ENCODE peak calls at places on chromosomes 3 and 15, in four cellular contexts. One of them, this sample, is unnamed.

GRCh38 chr15:31308185-31308639 is 18.4 kb upstream of the KLF13 start:
- DNase-seq in HepG2: no peak
- DNase-seq in GM12878: no peak
- DNase-seq in H1: no peak
- DNase-seq in this sample: no peak

GRCh38 chr15:31206386-31207174 is 105.1 kb upstream of the TRPM1 start:
- DNase-seq in HepG2: no peak
- DNase-seq in GM12878: no peak
- DNase-seq in H1: no peak
- DNase-seq in this sample: no peak

GRCh38 chr15:90207252-90207651 is 6.1 kb downstream of the SEMA4B start:
- DNase-seq in HepG2: no peak
- DNase-seq in GM12878: no peak
- DNase-seq in H1: no peak
- DNase-seq in this sample: no peak

GRCh38 chr3:12436514-12437222 is 47.6 kb upstream of the TSEN2 start:
- DNase-seq in HepG2: no peak
- DNase-seq in GM12878: no peak
- DNase-seq in H1: no peak
- DNase-seq in this sample: no peak

GRCh38 chr3:51519848-51520247 is 18.7 kb upstream of the RAD54L2 start:
- DNase-seq in HepG2: peak; percentile 48
- DNase-seq in GM12878: no peak
- DNase-seq in H1: no peak
- DNase-seq in this sample: no peak

GRCh38 chr3:159856496-159857098 is 132.0 kb upstream of the IL12A start:
- DNase-seq in HepG2: no peak
- DNase-seq in GM12878: no peak
- DNase-seq in H1: no peak
- DNase-seq in this sample: no peak

GRCh38 chr15:77580991-77581682 is 51.6 kb downstream of the LINGO1 start:
- DNase-seq in HepG2: no peak
- DNase-seq in GM12878: no peak
- DNase-seq in H1: no peak
- DNase-seq in this sample: no peak

GRCh38 chr3:105876745-105877624 is 8.2 kb upstream of the CBLB start:
- DNase-seq in HepG2: no peak
- DNase-seq in GM12878: no peak
- DNase-seq in H1: no peak
- DNase-seq in this sample: no peak

GRCh38 chr3:72340056-72340455 is 508.2 kb downstream of the SHQ1 start:
- DNase-seq in HepG2: no peak
- DNase-seq in GM12878: no peak
- DNase-seq in H1: no peak
- DNase-seq in this sample: no peak

GRCh38 chr3:159447841-159448240 is 540.8 kb upstream of the IL12A start:
- DNase-seq in HepG2: no peak
- DNase-seq in GM12878: no peak
- DNase-seq in H1: no peak
- DNase-seq in this sample: no peak

GRCh38 chr15:42449770-42450433 is 41.0 kb downstream of the ZNF106 start:
- DNase-seq in HepG2: no peak
- DNase-seq in GM12878: no peak
- DNase-seq in H1: no peak
- DNase-seq in this sample: no peak

GRCh38 chr15:31271706-31272557 is 54.7 kb upstream of the KLF13 start:
- DNase-seq in HepG2: no peak
- DNase-seq in GM12878: no peak
- DNase-seq in H1: no peak
- DNase-seq in this sample: no peak

GRCh38 chr3:53190659-53191058 is 29.6 kb downstream of the PRKCD start:
- DNase-seq in HepG2: no peak
- DNase-seq in GM12878: no peak
- DNase-seq in H1: no peak
- DNase-seq in this sample: no peak

GRCh38 chr3:88824646-88825303 is 282.6 kb upstream of the EPHA3 start:
- DNase-seq in HepG2: no peak
- DNase-seq in GM12878: no peak
- DNase-seq in H1: no peak
- DNase-seq in this sample: no peak

GRCh38 chr3:51777985-51778384 is 1.1 kb downstream of the IQCF6 start:
- DNase-seq in HepG2: no peak
- DNase-seq in GM12878: no peak
- DNase-seq in H1: no peak
- DNase-seq in this sample: no peak

GRCh38 chr3:4600526-4600925 is 107.4 kb downstream of the ITPR1 start:
- DNase-seq in HepG2: no peak
- DNase-seq in GM12878: no peak
- DNase-seq in H1: no peak
- DNase-seq in this sample: no peak

GRCh38 chr3:50658416-50658815 is 16.3 kb upstream of the DOCK3 start:
- DNase-seq in HepG2: no peak
- DNase-seq in GM12878: no peak
- DNase-seq in H1: no peak
- DNase-seq in this sample: no peak

GRCh38 chr3:52349611-52350395 is 33.7 kb downstream of the DNAH1 start:
- DNase-seq in HepG2: no peak
- DNase-seq in GM12878: no peak
- DNase-seq in H1: no peak
- DNase-seq in this sample: no peak

GRCh38 chr3:161305095-161305991 is 66.0 kb downstream of the SPTSSB start:
- DNase-seq in HepG2: no peak
- DNase-seq in GM12878: no peak
- DNase-seq in H1: no peak
- DNase-seq in this sample: no peak

GRCh38 chr3:149657796-149658443 is at the start of gene WWTR1:
- DNase-seq in HepG2: peak; percentile 93
- DNase-seq in GM12878: peak; percentile 54
- DNase-seq in H1: peak; percentile 90
- DNase-seq in this sample: peak; percentile 82

DNA sequence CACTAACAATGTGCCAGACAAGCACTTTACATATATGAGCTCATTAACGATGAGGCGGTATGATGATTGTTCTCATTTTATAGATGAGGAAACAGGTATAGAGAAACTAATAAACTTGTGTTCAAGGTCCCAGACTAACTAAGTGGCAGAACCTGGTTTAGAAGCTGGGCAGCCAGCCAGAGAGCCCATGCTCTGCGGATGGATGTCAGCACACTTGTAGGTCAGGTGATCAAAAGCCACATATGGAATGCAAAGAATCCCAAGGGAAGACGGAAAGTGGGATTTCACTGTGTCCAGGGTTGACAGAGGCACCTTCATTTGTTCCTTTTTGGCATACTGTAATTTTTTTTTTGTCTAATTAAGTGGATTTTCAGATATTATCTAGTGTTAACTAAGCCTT is 103.7 kb downstream of the EFL1 start:
- DNase-seq in HepG2: no peak
- DNase-seq in GM12878: no peak
- DNase-seq in H1: no peak
- DNase-seq in this sample: no peak
- TF ChIP-seq MAX in HepG2: no peak
- TF ChIP-seq MAX in GM12878: no peak
- TF ChIP-seq MAX in H1: no peak
- TF ChIP-seq MAX in this sample: no peak

GRCh38 chr3:46397111-46397510 is 9.8 kb downstream of the CCR5AS start:
- DNase-seq in HepG2: no peak
- DNase-seq in GM12878: no peak
- DNase-seq in H1: no peak
- DNase-seq in this sample: no peak
- TF ChIP-seq SIN3A in HepG2: no peak
- TF ChIP-seq SIN3A in GM12878: no peak
- TF ChIP-seq SIN3A in H1: no peak
- TF ChIP-seq SIN3A in this sample: no peak

DNA sequence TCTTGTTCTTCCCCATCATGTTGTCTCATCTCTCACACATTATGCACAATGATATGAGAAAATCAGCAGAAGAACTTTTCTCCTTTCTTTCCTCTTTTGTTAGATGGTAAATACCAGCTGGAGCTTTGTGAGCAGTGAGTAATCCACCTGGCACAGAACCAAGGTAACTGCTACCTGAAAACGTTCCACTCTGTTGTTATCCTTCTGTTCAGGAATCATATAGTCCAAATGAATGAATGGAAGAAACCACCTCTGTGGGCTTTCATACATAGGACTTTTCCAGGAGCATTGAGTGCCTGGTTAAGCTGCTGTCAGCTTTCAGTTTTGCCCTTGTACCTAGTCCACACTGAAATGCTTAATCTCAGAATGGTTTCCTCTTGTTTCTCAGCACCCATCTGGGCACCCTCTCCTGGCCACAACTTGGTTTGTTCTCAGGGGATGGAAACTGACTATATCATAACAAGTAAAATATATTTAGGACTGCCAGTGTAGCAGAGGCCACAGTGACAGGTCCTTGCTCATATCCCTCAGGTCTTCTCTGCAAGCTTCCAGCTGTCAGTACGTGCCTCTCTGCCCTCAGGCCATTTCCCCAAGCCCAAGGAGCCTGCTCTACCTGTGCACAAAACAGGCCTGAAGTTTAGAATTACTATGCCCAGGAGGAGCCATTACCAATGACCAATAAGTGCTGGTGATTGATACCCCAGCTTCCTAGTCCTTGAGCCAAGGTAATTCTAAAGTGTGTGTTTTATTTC is 23.5 kb upstream of the SLC4A7 start:
- DNase-seq in HepG2: no peak
- DNase-seq in GM12878: no peak
- DNase-seq in H1: no peak
- DNase-seq in this sample: no peak
- H3K27ac ChIP-seq in HepG2: no peak overlapping the region
- H3K27ac ChIP-seq in GM12878: no peak overlapping the region
- H3K27ac ChIP-seq in H1: no peak overlapping the region
- H3K27ac ChIP-seq in this sample: no peak overlapping the region

DNA sequence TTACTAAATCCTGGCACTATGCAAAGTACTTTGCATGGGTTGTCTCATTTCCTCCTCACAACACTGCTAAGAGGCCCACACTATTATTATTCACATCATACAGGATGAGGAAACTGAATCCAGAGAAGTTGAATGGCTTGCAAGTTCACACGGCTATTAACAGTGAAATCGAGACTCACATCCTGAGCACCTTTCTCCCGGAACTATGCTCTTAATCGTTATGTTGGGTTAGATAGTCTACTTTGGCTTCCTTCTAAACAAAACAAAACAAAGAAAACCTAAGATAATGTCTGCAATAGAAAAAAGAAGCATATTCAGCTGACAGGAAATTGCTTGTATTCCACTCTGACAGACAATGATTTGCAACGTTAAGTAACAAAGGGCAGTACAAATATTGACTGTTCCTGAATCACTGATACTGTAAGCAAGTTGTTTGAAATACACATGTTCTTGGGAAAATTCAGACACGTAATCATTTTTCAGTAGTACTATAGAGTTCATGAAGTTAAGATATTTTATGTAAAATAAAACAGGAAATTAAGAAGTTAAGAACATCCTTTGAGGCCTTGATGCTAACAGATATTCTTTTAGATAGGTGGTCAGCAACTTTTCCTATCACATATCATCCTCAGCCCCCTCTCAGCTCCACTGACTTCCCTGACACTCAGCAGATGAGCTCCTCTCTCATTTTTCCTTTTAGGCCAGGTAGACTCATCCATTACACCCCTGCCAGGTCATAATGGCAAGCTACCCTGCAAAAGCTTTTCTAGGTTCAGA is 40.7 kb downstream of the C2CD4B start:
- DNase-seq in HepG2: peak; percentile 49
- DNase-seq in GM12878: no peak
- DNase-seq in H1: no peak
- DNase-seq in this sample: no peak
- TF ChIP-seq MAX in HepG2: no peak
- TF ChIP-seq MAX in GM12878: no peak
- TF ChIP-seq MAX in H1: no peak
- TF ChIP-seq MAX in this sample: no peak

GRCh38 chr3:133932009-133932408 is 36.3 kb upstream of the RAB6B start:
- DNase-seq in HepG2: no peak
- DNase-seq in GM12878: no peak
- DNase-seq in H1: no peak
- DNase-seq in this sample: no peak

GRCh38 chr3:133928903-133929607 is 33.4 kb upstream of the RAB6B start:
- DNase-seq in HepG2: no peak
- DNase-seq in GM12878: no peak
- DNase-seq in H1: no peak
- DNase-seq in this sample: no peak

GRCh38 chr3:133933097-133934024 is 37.7 kb upstream of the RAB6B start:
- DNase-seq in HepG2: no peak
- DNase-seq in GM12878: no peak
- DNase-seq in H1: no peak
- DNase-seq in this sample: no peak

GRCh38 chr3:133930341-133930933 is 34.8 kb upstream of the RAB6B start:
- DNase-seq in HepG2: peak; percentile 25
- DNase-seq in GM12878: no peak
- DNase-seq in H1: no peak
- DNase-seq in this sample: peak; percentile 41

GRCh38 chr3:133931084-133931483 is 35.4 kb upstream of the RAB6B start:
- DNase-seq in HepG2: no peak
- DNase-seq in GM12878: no peak
- DNase-seq in H1: no peak
- DNase-seq in this sample: no peak
- TF ChIP-seq SIN3A in HepG2: no peak
- TF ChIP-seq SIN3A in GM12878: no peak
- TF ChIP-seq SIN3A in H1: no peak
- TF ChIP-seq SIN3A in this sample: no peak

GRCh38 chr15:82833283-82833682 is 23.9 kb downstream of the WHAMM start:
- DNase-seq in HepG2: no peak
- DNase-seq in GM12878: no peak
- DNase-seq in H1: no peak
- DNase-seq in this sample: no peak

GRCh38 chr15:82829234-82829633 is 19.8 kb downstream of the WHAMM start:
- DNase-seq in HepG2: no peak
- DNase-seq in GM12878: no peak
- DNase-seq in H1: no peak
- DNase-seq in this sample: no peak

GRCh38 chr15:82830427-82831173 is 21.2 kb downstream of the WHAMM start:
- DNase-seq in HepG2: no peak
- DNase-seq in GM12878: no peak
- DNase-seq in H1: no peak
- DNase-seq in this sample: no peak

GRCh38 chr15:82832601-82833209 is 23.3 kb downstream of the WHAMM start:
- DNase-seq in HepG2: no peak
- DNase-seq in GM12878: peak; percentile 53
- DNase-seq in H1: no peak
- DNase-seq in this sample: peak; percentile 64

GRCh38 chr15:82831894-82832600 is 22.6 kb downstream of the WHAMM start:
- DNase-seq in HepG2: no peak
- DNase-seq in GM12878: no peak
- DNase-seq in H1: no peak
- DNase-seq in this sample: no peak
- H3K27ac ChIP-seq in HepG2: no peak overlapping the region
- H3K27ac ChIP-seq in GM12878: peak overlapping the region; percentile 56
- H3K27ac ChIP-seq in H1: no peak overlapping the region
- H3K27ac ChIP-seq in this sample: peak overlapping the region; percentile 63

GRCh38 chr15:73948982-73949381 is 22.7 kb downstream of the LOXL1 start:
- DNase-seq in HepG2: no peak
- DNase-seq in GM12878: no peak
- DNase-seq in H1: no peak
- DNase-seq in this sample: no peak
- TF ChIP-seq MAX in HepG2: no peak
- TF ChIP-seq MAX in GM12878: no peak
- TF ChIP-seq MAX in H1: no peak
- TF ChIP-seq MAX in this sample: no peak